ENCODE peak calls at places on chromosomes 3 and 15, in four cellular contexts. P, A, E and O are unnamed samples.

GRCh38 chr3:16134173-16134928 is 40.1 kb upstream of the GALNT15 start:
- DNase-seq in P (no peak), A (peak), E (no peak), O (peak)

GRCh38 chr15:75966073-75966472 is 46.2 kb downstream of the NRG4 start:
- DNase-seq in E (peak), A (peak), P (no peak), O (peak)

GRCh38 chr15:67520276-67520975 is 505 bp upstream of the C15orf61 start:
- DNase-seq in E (no peak), A (no peak), P (peak), O (peak)

GRCh38 chr3:127135241-127136023 is 57.5 kb upstream of the PRR23E start:
- DNase-seq in E (no peak), P (no peak), A (peak), O (peak)

GRCh38 chr15:40891810-40892448 is 2.3 kb upstream of the VPS18 start:
- DNase-seq in E (no peak), A (peak), P (no peak), O (peak)

GRCh38 chr15:84594617-84595290 is 6.1 kb upstream of the ZSCAN2 start:
- DNase-seq in P (no peak), A (no peak), E (no peak), O (no peak)

GRCh38 chr3:31952205-31952604 is 28.9 kb downstream of the OSBPL10 start:
- DNase-seq in E (no peak), P (no peak), A (no peak), O (no peak)

GRCh38 chr15:87610366-87610765 is 646.2 kb downstream of the NTRK3 start:
- DNase-seq in E (no peak), P (no peak), A (peak), O (peak)

GRCh38 chr3:100124116-100124767 is 9.9 kb upstream of the FILIP1L start:
- DNase-seq in E (peak), P (no peak), A (no peak), O (peak)

GRCh38 chr3:48432411-48433371 is 2.8 kb upstream of the PLXNB1 start:
- DNase-seq in P (peak), E (no peak), A (no peak), O (no peak)

GRCh38 chr15:34043813-34044212 is 4.8 kb upstream of the AVEN start:
- DNase-seq in A (no peak), P (no peak), E (no peak), O (no peak)

GRCh38 chr15:53559364-53560253 is 199.9 kb downstream of the WDR72 start:
- DNase-seq in P (no peak), E (no peak), A (no peak), O (no peak)

GRCh38 chr3:53278667-53279066 is 22.8 kb upstream of the TKT start:
- DNase-seq in E (no peak), A (no peak), P (no peak), O (no peak)

GRCh38 chr3:38580450-38581382 is 68.8 kb downstream of the SCN5A start:
- DNase-seq in E (no peak), A (no peak), P (peak), O (no peak)

GRCh38 chr3:11629716-11630115 is 14.0 kb downstream of the VGLL4 start:
- DNase-seq in P (no peak), A (peak), E (no peak), O (peak)

GRCh38 chr3:38640661-38641441 is 8.6 kb downstream of the SCN5A start:
- DNase-seq in E (no peak), A (no peak), P (peak), O (no peak)

GRCh38 chr3:194344012-194344411 is 7.1 kb downstream of the CPN2 start:
- DNase-seq in A (peak), E (no peak), P (peak), O (peak)

GRCh38 chr15:40081691-40082194 is 26.9 kb downstream of the BMF start:
- DNase-seq in A (peak), P (peak), E (peak), O (peak)

GRCh38 chr15:79339588-79340314 is 28.8 kb downstream of the TMED3 start:
- DNase-seq in A (peak), P (no peak), E (peak), O (peak)